ENCODE peak calls at places on chromosomes 7 and 10, in nine cellular contexts. F is cardiac muscle cell; Q is AG09319; E is HEK293T; X is central memory CD4-positive, alpha-beta T cell; R is activated CD8-positive, alpha-beta memory T cell treated with anti-CD3 and anti-CD28 coated beads for 48 hours; O is M059J; U is astrocyte of the spinal cord; C is stimulated activated CD8-positive, alpha-beta memory T cell treated with anti-CD3 and anti-CD28 coated beads, Interleukin-4, amount 100 ng/mL, for 48 hours. T is an unnamed sample.

GRCh38 chr7:149245244-149245643 is 5.8 kb downstream of the ZNF212 start:
- DNase-seq in F (no peak), Q (no peak), E (no peak), X (no peak), R (no peak), O (peak; percentile 83), U (no peak), C (peak; percentile 68), T (no peak)

GRCh38 chr7:92722541-92722940 is 113.8 kb downstream of the CDK6 start:
- DNase-seq in F (no peak), Q (no peak), E (no peak), X (no peak), R (no peak), O (peak; percentile 43), U (no peak), C (no peak), T (no peak)

GRCh38 chr7:33770581-33770980 is 134.8 kb upstream of the BMPER start:
- DNase-seq in F (no peak), Q (no peak), E (no peak), X (no peak), R (no peak), O (no peak), U (no peak), C (no peak), T (no peak)

GRCh38 chr7:68078311-68078710 is 1081.7 kb downstream of the TYW1 start:
- DNase-seq in F (no peak), Q (no peak), E (no peak), X (no peak), R (no peak), O (peak; percentile 76), U (no peak), C (no peak), T (no peak)

GRCh38 chr10:32155075-32155516 is 98.9 kb upstream of the KIF5B start:
- DNase-seq in F (peak; percentile 84), Q (no peak), E (no peak), X (no peak), R (no peak), O (peak; percentile 67), U (peak; percentile 86), C (no peak), T (no peak)

GRCh38 chr10:71688256-71688655 is 31.3 kb downstream of the C10orf105 start:
- DNase-seq in F (no peak), Q (no peak), E (no peak), X (no peak), R (no peak), O (no peak), U (no peak), C (no peak), T (no peak)

GRCh38 chr7:70259497-70259896 is 661.2 kb downstream of the AUTS2 start:
- DNase-seq in F (peak; percentile 10), Q (no peak), E (no peak), X (no peak), R (no peak), O (peak; percentile 5), U (peak; percentile 28), C (no peak), T (no peak)

GRCh38 chr10:3868274-3868669 is 83.3 kb upstream of the KLF6 start:
- DNase-seq in F (no peak), Q (no peak), E (no peak), X (no peak), R (no peak), O (no peak), U (no peak), C (no peak), T (no peak)

GRCh38 chr10:110147961-110148360 is 59.4 kb upstream of the MXI1 start:
- DNase-seq in F (no peak), Q (no peak), E (no peak), X (no peak), R (no peak), O (peak; percentile 51), U (no peak), C (no peak), T (no peak)

GRCh38 chr7:69624431-69624830 is 26.2 kb downstream of the AUTS2 start:
- DNase-seq in F (no peak), Q (no peak), E (no peak), X (no peak), R (no peak), O (no peak), U (no peak), C (no peak), T (no peak)